ENCODE peak calls at places on chromosomes 4 and X, in nine cellular contexts. One of them, this sample, is unnamed.

GRCh38 chr4:130026185-130026584 is 930.2 kb downstream of the C4orf33 start:
- DNase-seq in MCF 10A: no peak
- DNase-seq in lung: no peak
- DNase-seq in lower lobe of right lung: no peak
- DNase-seq in Panc1: no peak
- DNase-seq in breast epithelium: no peak
- DNase-seq in tibial artery: no peak
- DNase-seq in activated B cell treated with CpG ODN at 0.5 μM for 24 hours: no peak
- DNase-seq in tibial nerve: no peak
- DNase-seq in this sample: no peak

GRCh38 chr4:2788101-2788500 is 4.8 kb upstream of the SH3BP2 start:
- DNase-seq in tibial artery: no peak
- DNase-seq in lower lobe of right lung: peak
- DNase-seq in breast epithelium: no peak
- DNase-seq in lung: no peak
- DNase-seq in activated B cell treated with CpG ODN at 0.5 μM for 24 hours: no peak
- DNase-seq in Panc1: no peak
- DNase-seq in tibial nerve: no peak
- DNase-seq in MCF 10A: no peak
- DNase-seq in this sample: no peak

GRCh38 chr4:34200535-34200934 is 2043.8 kb downstream of the ARAP2 start:
- DNase-seq in tibial nerve: no peak
- DNase-seq in tibial artery: no peak
- DNase-seq in lung: no peak
- DNase-seq in lower lobe of right lung: no peak
- DNase-seq in activated B cell treated with CpG ODN at 0.5 μM for 24 hours: no peak
- DNase-seq in MCF 10A: no peak
- DNase-seq in Panc1: no peak
- DNase-seq in breast epithelium: no peak
- DNase-seq in this sample: no peak

GRCh38 chrX:130523460-130524394 is 121.9 kb downstream of the RBMX2 start:
- DNase-seq in lower lobe of right lung: peak
- DNase-seq in tibial nerve: peak
- DNase-seq in MCF 10A: no peak
- DNase-seq in activated B cell treated with CpG ODN at 0.5 μM for 24 hours: no peak
- DNase-seq in lung: no peak
- DNase-seq in tibial artery: peak
- DNase-seq in breast epithelium: no peak
- DNase-seq in Panc1: no peak
- DNase-seq in this sample: peak

GRCh38 chr4:41535911-41536361 is 2.0 kb upstream of the LIMCH1 start:
- DNase-seq in breast epithelium: no peak
- DNase-seq in Panc1: no peak
- DNase-seq in tibial artery: no peak
- DNase-seq in lung: no peak
- DNase-seq in lower lobe of right lung: no peak
- DNase-seq in activated B cell treated with CpG ODN at 0.5 μM for 24 hours: no peak
- DNase-seq in tibial nerve: no peak
- DNase-seq in MCF 10A: peak
- DNase-seq in this sample: no peak

GRCh38 chr4:36785965-36786364 is 458.6 kb upstream of the NWD2 start:
- DNase-seq in breast epithelium: no peak
- DNase-seq in Panc1: no peak
- DNase-seq in lower lobe of right lung: no peak
- DNase-seq in tibial nerve: no peak
- DNase-seq in activated B cell treated with CpG ODN at 0.5 μM for 24 hours: no peak
- DNase-seq in MCF 10A: no peak
- DNase-seq in tibial artery: no peak
- DNase-seq in lung: no peak
- DNase-seq in this sample: no peak

GRCh38 chr4:167168611-167169010 is 65.7 kb downstream of the SPOCK3 start:
- DNase-seq in tibial nerve: no peak
- DNase-seq in Panc1: no peak
- DNase-seq in breast epithelium: no peak
- DNase-seq in activated B cell treated with CpG ODN at 0.5 μM for 24 hours: no peak
- DNase-seq in lung: no peak
- DNase-seq in MCF 10A: no peak
- DNase-seq in lower lobe of right lung: no peak
- DNase-seq in tibial artery: no peak
- DNase-seq in this sample: no peak

GRCh38 chrX:120260369-120260768 is 9.8 kb downstream of the ZBTB33 start:
- DNase-seq in Panc1: no peak
- DNase-seq in lung: no peak
- DNase-seq in lower lobe of right lung: no peak
- DNase-seq in tibial nerve: no peak
- DNase-seq in activated B cell treated with CpG ODN at 0.5 μM for 24 hours: no peak
- DNase-seq in breast epithelium: peak
- DNase-seq in tibial artery: no peak
- DNase-seq in MCF 10A: peak
- DNase-seq in this sample: no peak

GRCh38 chr4:70996014-70996353 is 2.5 kb downstream of the DCK start:
- DNase-seq in MCF 10A: no peak
- DNase-seq in lung: no peak
- DNase-seq in tibial artery: no peak
- DNase-seq in tibial nerve: no peak
- DNase-seq in lower lobe of right lung: no peak
- DNase-seq in Panc1: no peak
- DNase-seq in breast epithelium: no peak
- DNase-seq in activated B cell treated with CpG ODN at 0.5 μM for 24 hours: no peak
- DNase-seq in this sample: no peak

GRCh38 chrX:3134316-3134715 is 93.0 kb downstream of the ARSF start:
- DNase-seq in activated B cell treated with CpG ODN at 0.5 μM for 24 hours: no peak
- DNase-seq in tibial nerve: no peak
- DNase-seq in tibial artery: no peak
- DNase-seq in Panc1: no peak
- DNase-seq in breast epithelium: no peak
- DNase-seq in MCF 10A: no peak
- DNase-seq in lung: no peak
- DNase-seq in lower lobe of right lung: no peak
- DNase-seq in this sample: no peak

GRCh38 chrX:3141031-3141430 is 99.8 kb downstream of the ARSF start:
- DNase-seq in tibial artery: no peak
- DNase-seq in lower lobe of right lung: no peak
- DNase-seq in lung: no peak
- DNase-seq in breast epithelium: no peak
- DNase-seq in activated B cell treated with CpG ODN at 0.5 μM for 24 hours: no peak
- DNase-seq in tibial nerve: no peak
- DNase-seq in Panc1: no peak
- DNase-seq in MCF 10A: no peak
- DNase-seq in this sample: no peak

DNA sequence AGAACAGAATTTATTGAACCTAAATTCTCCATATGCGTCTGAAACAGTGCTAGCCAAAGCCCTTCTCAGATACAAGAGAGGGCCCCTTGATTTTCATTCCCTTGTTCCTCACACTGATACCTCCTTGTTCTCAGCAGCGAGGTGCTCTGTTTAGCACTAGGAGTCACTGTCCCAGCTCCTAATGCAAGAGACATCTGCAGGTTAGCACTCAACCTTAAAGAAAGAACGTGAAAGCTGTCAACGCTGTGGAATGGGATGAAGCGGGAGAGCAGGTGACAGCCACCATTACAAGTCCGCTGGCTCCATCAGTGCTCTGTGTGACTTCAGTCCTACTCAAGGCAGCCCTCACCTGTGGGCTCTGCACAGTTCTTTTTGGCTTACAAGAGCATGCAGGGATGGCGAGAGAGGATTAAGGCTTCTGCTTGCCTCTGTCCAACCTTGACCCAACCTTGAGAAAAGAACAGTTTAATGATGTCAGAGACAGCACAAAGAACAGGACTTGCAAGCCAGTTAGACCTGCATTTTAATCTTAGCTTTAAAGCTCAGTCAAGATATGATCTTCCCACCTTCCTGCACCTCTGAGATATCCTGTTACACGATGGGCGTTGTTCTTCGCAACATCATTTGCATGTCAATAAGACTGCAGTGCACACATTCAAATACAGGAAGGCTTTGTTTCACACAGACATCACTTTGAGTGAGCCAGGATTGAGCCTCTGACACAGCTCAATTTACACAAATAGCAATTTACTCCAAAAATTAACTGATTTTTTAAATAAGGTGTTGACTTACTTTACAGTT is 95.1 kb downstream of the ARSF start:
- DNase-seq in activated B cell treated with CpG ODN at 0.5 μM for 24 hours: no peak
- DNase-seq in MCF 10A: no peak
- DNase-seq in tibial artery: no peak
- DNase-seq in lung: peak
- DNase-seq in Panc1: no peak
- DNase-seq in breast epithelium: no peak
- DNase-seq in lower lobe of right lung: no peak
- DNase-seq in tibial nerve: no peak
- DNase-seq in this sample: no peak
- TF ChIP-seq CTCF in activated B cell treated with CpG ODN at 0.5 μM for 24 hours: no peak
- TF ChIP-seq CTCF in MCF 10A: no peak
- TF ChIP-seq CTCF in tibial artery: no peak
- TF ChIP-seq CTCF in lung: no peak
- TF ChIP-seq CTCF in Panc1: no peak
- TF ChIP-seq CTCF in breast epithelium: no peak
- TF ChIP-seq CTCF in lower lobe of right lung: no peak
- TF ChIP-seq CTCF in tibial nerve: no peak
- TF ChIP-seq CTCF in this sample: no peak

DNA sequence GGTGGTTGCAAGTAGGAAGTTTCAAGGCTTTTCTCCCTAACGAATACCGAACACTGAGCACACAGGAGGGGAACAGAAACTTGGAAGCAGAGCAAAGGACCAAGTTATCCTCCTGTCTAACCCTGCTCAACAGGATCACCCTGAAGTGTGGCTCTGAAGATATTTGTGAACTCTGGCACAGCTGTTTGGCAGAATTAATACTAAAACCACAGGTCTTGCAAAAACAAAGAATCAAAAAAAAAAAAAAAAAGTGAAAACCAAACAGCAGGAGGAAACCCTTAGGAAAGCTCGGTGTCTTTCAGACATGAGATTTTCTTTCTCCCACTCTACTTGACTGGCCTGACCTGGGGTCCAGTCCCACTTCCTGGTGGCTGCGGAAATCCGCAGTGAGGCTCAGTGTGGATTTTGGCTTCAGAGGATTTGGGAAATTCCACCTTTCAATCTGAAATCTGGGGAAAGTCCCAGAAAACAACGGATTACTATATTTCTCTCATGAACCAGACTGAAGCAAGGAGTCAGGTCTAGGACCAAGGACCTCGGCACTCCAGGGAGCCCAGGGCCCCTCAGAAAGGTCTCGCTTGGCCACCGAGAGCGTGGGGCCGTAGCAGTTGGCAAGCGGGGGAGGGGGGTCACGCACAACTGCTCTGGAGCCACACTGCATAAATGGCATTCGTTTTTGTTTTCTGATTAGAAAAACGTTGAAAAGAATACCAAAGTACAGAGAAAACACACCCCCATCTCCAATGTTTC is 867 bp downstream of the TIFA start:
- DNase-seq in lung: no peak
- DNase-seq in MCF 10A: peak
- DNase-seq in activated B cell treated with CpG ODN at 0.5 μM for 24 hours: no peak
- DNase-seq in Panc1: no peak
- DNase-seq in tibial nerve: no peak
- DNase-seq in lower lobe of right lung: peak
- DNase-seq in tibial artery: no peak
- DNase-seq in breast epithelium: peak
- DNase-seq in this sample: no peak
- TF ChIP-seq CTCF in lung: no peak
- TF ChIP-seq CTCF in MCF 10A: no peak
- TF ChIP-seq CTCF in activated B cell treated with CpG ODN at 0.5 μM for 24 hours: no peak
- TF ChIP-seq CTCF in Panc1: no peak
- TF ChIP-seq CTCF in tibial nerve: no peak
- TF ChIP-seq CTCF in lower lobe of right lung: no peak
- TF ChIP-seq CTCF in tibial artery: no peak
- TF ChIP-seq CTCF in breast epithelium: no peak
- TF ChIP-seq CTCF in this sample: no peak

GRCh38 chr4:186623546-186623945 is 68.2 kb upstream of the MTNR1A start:
- DNase-seq in MCF 10A: no peak
- DNase-seq in Panc1: no peak
- DNase-seq in tibial artery: no peak
- DNase-seq in breast epithelium: no peak
- DNase-seq in lower lobe of right lung: no peak
- DNase-seq in tibial nerve: no peak
- DNase-seq in lung: no peak
- DNase-seq in activated B cell treated with CpG ODN at 0.5 μM for 24 hours: no peak
- DNase-seq in this sample: no peak

GRCh38 chr4:186622788-186623464 is 67.6 kb upstream of the MTNR1A start:
- DNase-seq in activated B cell treated with CpG ODN at 0.5 μM for 24 hours: no peak
- DNase-seq in tibial nerve: peak
- DNase-seq in lung: no peak
- DNase-seq in MCF 10A: peak
- DNase-seq in Panc1: no peak
- DNase-seq in breast epithelium: no peak
- DNase-seq in tibial artery: peak
- DNase-seq in lower lobe of right lung: no peak
- DNase-seq in this sample: no peak

GRCh38 chr4:186624951-186625350 is 69.6 kb upstream of the MTNR1A start:
- DNase-seq in tibial nerve: no peak
- DNase-seq in MCF 10A: no peak
- DNase-seq in tibial artery: no peak
- DNase-seq in lower lobe of right lung: no peak
- DNase-seq in activated B cell treated with CpG ODN at 0.5 μM for 24 hours: no peak
- DNase-seq in Panc1: no peak
- DNase-seq in lung: no peak
- DNase-seq in breast epithelium: no peak
- DNase-seq in this sample: no peak

GRCh38 chr4:186617921-186618320 is 62.6 kb upstream of the MTNR1A start:
- DNase-seq in tibial artery: no peak
- DNase-seq in MCF 10A: no peak
- DNase-seq in breast epithelium: no peak
- DNase-seq in activated B cell treated with CpG ODN at 0.5 μM for 24 hours: no peak
- DNase-seq in lung: no peak
- DNase-seq in lower lobe of right lung: no peak
- DNase-seq in tibial nerve: no peak
- DNase-seq in Panc1: no peak
- DNase-seq in this sample: no peak

DNA sequence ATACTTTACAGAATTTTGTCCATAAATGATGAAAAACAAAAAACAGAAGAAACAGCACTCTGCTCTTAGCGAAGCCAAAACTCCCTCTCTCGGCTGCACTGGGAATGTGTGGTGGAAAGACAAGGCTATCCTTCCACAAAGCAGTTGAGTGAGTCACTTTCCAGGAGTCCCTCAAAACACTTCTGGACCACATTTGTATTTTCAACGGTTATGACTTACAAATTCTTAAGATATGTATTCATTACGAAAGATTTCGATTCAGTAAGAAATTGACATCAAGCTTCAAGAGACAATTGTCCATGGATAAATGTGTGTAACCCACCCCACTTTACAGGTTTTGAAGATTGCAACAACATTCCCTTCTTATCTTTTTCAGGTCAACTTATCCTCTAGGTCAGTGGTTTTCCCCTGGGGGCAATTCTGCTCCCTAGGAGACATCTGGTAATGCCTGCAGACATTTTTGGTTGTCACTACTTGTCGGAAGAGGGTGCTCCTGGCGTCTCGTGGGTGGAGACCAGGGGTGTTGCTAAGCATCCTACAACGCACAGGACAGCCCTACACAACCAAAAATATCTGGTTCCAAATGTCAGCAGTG is 66.7 kb upstream of the MTNR1A start:
- DNase-seq in tibial artery: no peak
- DNase-seq in breast epithelium: no peak
- DNase-seq in activated B cell treated with CpG ODN at 0.5 μM for 24 hours: no peak
- DNase-seq in Panc1: no peak
- DNase-seq in tibial nerve: no peak
- DNase-seq in MCF 10A: peak
- DNase-seq in lower lobe of right lung: no peak
- DNase-seq in lung: no peak
- DNase-seq in this sample: no peak
- TF ChIP-seq CTCF in tibial artery: peak
- TF ChIP-seq CTCF in breast epithelium: no peak
- TF ChIP-seq CTCF in activated B cell treated with CpG ODN at 0.5 μM for 24 hours: no peak
- TF ChIP-seq CTCF in Panc1: no peak
- TF ChIP-seq CTCF in tibial nerve: no peak
- TF ChIP-seq CTCF in MCF 10A: no peak
- TF ChIP-seq CTCF in lower lobe of right lung: no peak
- TF ChIP-seq CTCF in lung: no peak
- TF ChIP-seq CTCF in this sample: no peak

GRCh38 chr4:87862236-87862635 is 29.5 kb downstream of the MEPE start:
- DNase-seq in tibial nerve: no peak
- DNase-seq in lower lobe of right lung: no peak
- DNase-seq in Panc1: no peak
- DNase-seq in lung: no peak
- DNase-seq in activated B cell treated with CpG ODN at 0.5 μM for 24 hours: no peak
- DNase-seq in tibial artery: no peak
- DNase-seq in breast epithelium: no peak
- DNase-seq in MCF 10A: no peak
- DNase-seq in this sample: no peak
- TF ChIP-seq CTCF in tibial nerve: no peak
- TF ChIP-seq CTCF in lower lobe of right lung: no peak
- TF ChIP-seq CTCF in Panc1: no peak
- TF ChIP-seq CTCF in lung: no peak
- TF ChIP-seq CTCF in activated B cell treated with CpG ODN at 0.5 μM for 24 hours: no peak
- TF ChIP-seq CTCF in tibial artery: no peak
- TF ChIP-seq CTCF in breast epithelium: no peak
- TF ChIP-seq CTCF in MCF 10A: no peak
- TF ChIP-seq CTCF in this sample: no peak

This sample was measured in D721Med.